ENCODE peak calls at places on chromosomes 6 and 20, in nine cellular contexts. G, K, L, X, S, E, W, A and C are unnamed samples.

GRCh38 chr6:109580519-109580918 is 97.5 kb upstream of the ZBTB24 start:
- DNase-seq in G (peak; percentile 2), K (no peak), L (no peak), X (no peak), S (no peak), E (no peak), W (no peak), A (no peak), C (peak; percentile 42)

GRCh38 chr6:100274147-100274546 is 190.6 kb downstream of the SIM1 start:
- DNase-seq in G (no peak), K (no peak), L (no peak), X (no peak), S (no peak), E (no peak), W (no peak), A (no peak), C (no peak)

GRCh38 chr6:28522594-28523557 is 2.8 kb upstream of the GPX5 start:
- DNase-seq in G (peak; percentile 59), K (no peak), L (no peak), X (peak; percentile 35), S (no peak), E (no peak), W (no peak), A (no peak), C (no peak)

GRCh38 chr6:132215805-132216204 is 185.5 kb downstream of the MOXD1 start:
- DNase-seq in G (no peak), K (no peak), L (no peak), X (no peak), S (no peak), E (no peak), W (no peak), A (no peak), C (no peak)

GRCh38 chr20:49661560-49662329 is 51.9 kb downstream of the B4GALT5 start:
- DNase-seq in G (no peak), K (no peak), L (peak; percentile 60), X (no peak), S (no peak), E (no peak), W (no peak), A (no peak), C (no peak)

GRCh38 chr20:57505991-57506390 is 18.9 kb downstream of the CTCFL start:
- DNase-seq in G (no peak), K (no peak), L (no peak), X (no peak), S (no peak), E (no peak), W (no peak), A (no peak), C (no peak)

GRCh38 chr6:160137989-160138835 is 16.6 kb downstream of the SLC22A1 start:
- DNase-seq in G (peak; percentile 59), K (no peak), L (peak; percentile 64), X (peak; percentile 55), S (no peak), E (peak; percentile 72), W (peak; percentile 47), A (peak; percentile 42), C (peak; percentile 80)

GRCh38 chr20:63135411-63135810 is 80.5 kb downstream of the YTHDF1 start:
- DNase-seq in G (peak; percentile 31), K (no peak), L (no peak), X (no peak), S (peak; percentile 12), E (no peak), W (no peak), A (no peak), C (no peak)

GRCh38 chr6:28353981-28354676 is 4.4 kb downstream of the ZKSCAN3 start:
- DNase-seq in G (no peak), K (no peak), L (peak; percentile 46), X (no peak), S (peak; percentile 70), E (no peak), W (no peak), A (peak; percentile 50), C (peak; percentile 27)

GRCh38 chr6:43927525-43928210 is 157.7 kb downstream of the VEGFA start:
- DNase-seq in G (no peak), K (no peak), L (peak; percentile 78), X (no peak), S (no peak), E (no peak), W (no peak), A (no peak), C (no peak)

GRCh38 chr6:165573671-165574070 is 89.4 kb downstream of the PDE10A start:
- DNase-seq in G (peak; percentile 5), K (no peak), L (peak; percentile 71), X (no peak), S (peak; percentile 70), E (no peak), W (no peak), A (no peak), C (no peak)

GRCh38 chr6:7106752-7107577 is 796 bp upstream of the RREB1 start:
- DNase-seq in G (peak; percentile 54), K (no peak), L (peak; percentile 20), X (peak; percentile 62), S (peak; percentile 49), E (peak; percentile 76), W (peak; percentile 48), A (no peak), C (peak; percentile 43)

GRCh38 chr6:88725111-88725711 is 238.2 kb downstream of the RNGTT start:
- DNase-seq in G (peak; percentile 77), K (no peak), L (no peak), X (no peak), S (peak; percentile 32), E (no peak), W (no peak), A (no peak), C (peak; percentile 43)

GRCh38 chr20:64047968-64048401 is 1.5 kb downstream of the SOX18 start:
- DNase-seq in G (peak; percentile 68), K (no peak), L (no peak), X (no peak), S (no peak), E (no peak), W (no peak), A (no peak), C (no peak)